ENCODE peak calls at places on chromosomes 7 and 10, in seven cellular contexts. F is HCT116, I is fibroblast of lung, D is IMR-90, Z is H9, P is mammary epithelial cell, S is GM23248. M is an unnamed sample.

GRCh38 chr10:132708441-132708840 is 77.5 kb downstream of the NKX6-2 start:
- DNase-seq in F (no peak), I (no peak), D (no peak), Z (peak), P (no peak), S (no peak), M (no peak)

GRCh38 chr10:44316187-44316921 is 68.5 kb downstream of the CXCL12 start:
- DNase-seq in F (peak), I (no peak), D (no peak), Z (peak), P (no peak), S (peak), M (no peak)

GRCh38 chr10:21724695-21725371 is 190.8 kb downstream of the MLLT10 start:
- DNase-seq in F (peak), I (peak), D (peak), Z (no peak), P (peak), S (peak), M (peak)

GRCh38 chr10:79400567-79401004 is 44.8 kb downstream of the ZCCHC24 start:
- DNase-seq in F (peak), I (no peak), D (no peak), Z (peak), P (no peak), S (peak), M (peak)

GRCh38 chr7:128053991-128054390 is 22.8 kb upstream of the LRRC4 start:
- DNase-seq in F (no peak), I (no peak), D (no peak), Z (no peak), P (no peak), S (no peak), M (no peak)

GRCh38 chr10:101063548-101064414 is 2.0 kb downstream of the KAZALD1 start:
- DNase-seq in F (no peak), I (no peak), D (no peak), Z (peak), P (no peak), S (no peak), M (peak)

GRCh38 chr10:34933676-34934075 is 118.6 kb upstream of the PARD3 start:
- DNase-seq in F (no peak), I (no peak), D (no peak), Z (peak), P (no peak), S (no peak), M (no peak)

GRCh38 chr7:76412249-76412648 is 2.8 kb upstream of the SSC4D start:
- DNase-seq in F (no peak), I (no peak), D (no peak), Z (no peak), P (no peak), S (no peak), M (no peak)

GRCh38 chr7:100893910-100894763 is 1.6 kb downstream of the ACHE start:
- DNase-seq in F (no peak), I (no peak), D (no peak), Z (peak), P (no peak), S (no peak), M (no peak)

GRCh38 chr7:80307251-80307856 is 172.7 kb downstream of the GNAI1 start:
- DNase-seq in F (no peak), I (peak), D (peak), Z (no peak), P (peak), S (peak), M (no peak)

GRCh38 chr10:113991091-113991860 is 52.4 kb upstream of the ADRB1 start:
- DNase-seq in F (no peak), I (peak), D (no peak), Z (no peak), P (no peak), S (no peak), M (peak)

GRCh38 chr10:82463614-82464013 is 588.6 kb downstream of the NRG3 start:
- DNase-seq in F (no peak), I (no peak), D (no peak), Z (no peak), P (no peak), S (no peak), M (no peak)

GRCh38 chr10:118543714-118544400 is 51.6 kb downstream of the PRLHR start:
- DNase-seq in F (peak), I (peak), D (peak), Z (peak), P (peak), S (peak), M (peak)

GRCh38 chr7:258476-259190 is 31.3 kb upstream of the FOXL3 start:
- DNase-seq in F (no peak), I (no peak), D (no peak), Z (no peak), P (no peak), S (no peak), M (no peak)

GRCh38 chr7:2013381-2014311 is 219.1 kb downstream of the MAD1L1 start:
- DNase-seq in F (no peak), I (no peak), D (no peak), Z (no peak), P (no peak), S (no peak), M (no peak)

GRCh38 chr10:121085386-121085785 is 234.2 kb downstream of the WDR11 start:
- DNase-seq in F (no peak), I (no peak), D (no peak), Z (no peak), P (no peak), S (no peak), M (no peak)

GRCh38 chr7:14510268-14510667 is 392.3 kb downstream of the DGKB start:
- DNase-seq in F (no peak), I (no peak), D (no peak), Z (no peak), P (no peak), S (no peak), M (no peak)

GRCh38 chr7:22831602-22832001 is 9.0 kb upstream of the TOMM7 start:
- DNase-seq in F (no peak), I (no peak), D (no peak), Z (no peak), P (no peak), S (peak), M (no peak)

GRCh38 chr7:99579956-99580777 is 17.9 kb upstream of the TMEM225B start:
- DNase-seq in F (no peak), I (peak), D (peak), Z (peak), P (no peak), S (peak), M (peak)

GRCh38 chr10:34228066-34228465 is 587.0 kb downstream of the PARD3 start:
- DNase-seq in F (no peak), I (no peak), D (no peak), Z (no peak), P (no peak), S (no peak), M (no peak)

GRCh38 chr7:121442845-121443244 is 46.7 kb upstream of the FAM3C start:
- DNase-seq in F (peak), I (no peak), D (no peak), Z (no peak), P (peak), S (no peak), M (peak)

GRCh38 chr10:81179324-81179723 is 641.6 kb downstream of the SH2D4B start:
- DNase-seq in F (no peak), I (no peak), D (no peak), Z (no peak), P (no peak), S (no peak), M (no peak)

GRCh38 chr7:36047254-36047653 is 105.8 kb upstream of the EEPD1 start:
- DNase-seq in F (no peak), I (peak), D (no peak), Z (no peak), P (no peak), S (peak), M (no peak)
- H3K4me2 ChIP-seq in F (no peak), I (no peak), D (no peak), Z (no peak), P (no peak), S (no peak), M (no peak)

GRCh38 chr10:3813267-3813666 is 28.3 kb upstream of the KLF6 start:
- DNase-seq in F (no peak), I (no peak), D (no peak), Z (no peak), P (no peak), S (peak), M (no peak)
- H3K9ac ChIP-seq in F (no peak), I (no peak), D (no peak), Z (no peak), P (no peak), S (peak), M (no peak)

DNA sequence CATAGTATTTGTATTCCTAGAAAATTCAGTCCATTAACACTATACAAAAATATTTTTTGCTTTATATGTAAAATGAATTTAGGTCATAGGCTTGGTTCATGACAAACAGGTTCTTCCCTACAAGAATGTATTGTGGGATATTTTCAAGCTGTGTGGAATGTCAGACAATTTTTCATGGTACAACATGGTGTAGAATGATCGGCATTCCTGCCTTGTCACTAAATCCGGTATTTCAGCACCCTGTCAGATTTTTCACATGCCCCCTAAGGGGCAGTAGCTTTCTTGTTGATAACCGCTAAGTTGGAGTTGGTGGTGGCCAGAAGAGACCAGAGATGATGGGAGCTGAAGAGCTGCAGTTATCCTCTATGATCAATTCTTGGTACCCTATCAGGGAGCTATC is 154.3 kb downstream of the SORCS3 start:
- DNase-seq in F (no peak), I (no peak), D (no peak), Z (no peak), P (no peak), S (no peak), M (no peak)
- H3K4me2 ChIP-seq in F (no peak), I (no peak), D (no peak), Z (no peak), P (no peak), S (no peak), M (no peak)

DNA sequence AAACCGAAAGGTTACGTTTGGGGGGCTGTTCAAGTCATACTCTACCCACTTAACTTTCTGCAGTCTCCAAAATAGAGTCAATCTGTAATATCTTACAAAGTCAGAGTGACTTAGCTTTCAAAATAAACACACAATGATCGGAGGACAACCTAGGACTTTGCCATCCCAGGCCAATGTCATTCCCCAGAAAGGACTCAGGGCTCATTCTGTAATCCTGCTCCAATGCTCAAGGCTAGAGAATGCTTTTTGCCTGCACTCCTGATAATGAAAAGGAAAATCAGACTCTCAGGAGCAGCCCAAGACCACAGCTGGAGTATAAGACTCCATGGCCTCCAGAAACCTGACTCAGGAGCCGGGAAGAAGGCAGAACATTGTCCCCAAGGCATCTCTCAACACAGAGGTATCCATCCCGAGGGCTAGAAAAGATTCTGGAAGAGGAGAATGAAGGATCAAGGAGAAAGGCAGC is 28.5 kb upstream of the ASCC1 start:
- DNase-seq in F (no peak), I (no peak), D (no peak), Z (no peak), P (no peak), S (no peak), M (no peak)
- H3K9ac ChIP-seq in F (no peak), I (no peak), D (peak), Z (no peak), P (peak), S (peak), M (no peak)

DNA sequence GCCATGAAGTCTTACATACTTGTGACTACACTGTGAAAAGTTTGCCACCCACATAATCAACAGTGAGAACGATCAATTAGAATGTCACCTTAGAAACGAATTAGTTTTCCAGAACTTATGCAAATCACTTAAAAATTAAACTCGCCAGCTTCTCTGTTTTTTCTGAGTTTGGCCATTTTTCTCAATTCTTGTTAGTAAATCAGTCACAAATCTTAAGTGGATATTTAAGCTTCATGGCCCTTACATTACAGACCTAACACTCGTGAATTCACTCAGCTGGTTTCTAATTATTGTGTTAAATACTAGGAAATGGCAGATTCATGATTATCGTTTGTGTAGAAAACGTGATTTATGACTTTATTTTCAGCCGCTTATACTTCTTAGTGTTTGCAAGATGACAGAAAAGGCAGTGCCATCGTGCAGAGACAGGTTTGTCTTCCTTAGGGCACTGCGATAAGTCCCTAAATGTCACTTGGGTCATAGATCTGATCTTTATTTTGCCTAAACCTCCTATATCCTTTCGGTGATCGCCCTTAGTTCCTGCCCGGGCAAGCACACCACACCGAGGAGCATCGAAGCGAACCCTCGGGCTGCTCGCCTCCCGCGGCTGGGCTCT is 605 bp upstream of the CELF2 start:
- DNase-seq in F (no peak), I (no peak), D (no peak), Z (no peak), P (no peak), S (peak), M (no peak)
- H3K4me2 ChIP-seq in F (no peak), I (peak), D (peak), Z (peak), P (peak), S (peak), M (peak)

GRCh38 chr10:62268027-62268398 is 631 bp downstream of the RTKN2 start:
- DNase-seq in F (no peak), I (no peak), D (no peak), Z (no peak), P (no peak), S (no peak), M (peak)
- H3K9ac ChIP-seq in F (peak), I (peak), D (peak), Z (peak), P (peak), S (peak), M (peak)

DNA sequence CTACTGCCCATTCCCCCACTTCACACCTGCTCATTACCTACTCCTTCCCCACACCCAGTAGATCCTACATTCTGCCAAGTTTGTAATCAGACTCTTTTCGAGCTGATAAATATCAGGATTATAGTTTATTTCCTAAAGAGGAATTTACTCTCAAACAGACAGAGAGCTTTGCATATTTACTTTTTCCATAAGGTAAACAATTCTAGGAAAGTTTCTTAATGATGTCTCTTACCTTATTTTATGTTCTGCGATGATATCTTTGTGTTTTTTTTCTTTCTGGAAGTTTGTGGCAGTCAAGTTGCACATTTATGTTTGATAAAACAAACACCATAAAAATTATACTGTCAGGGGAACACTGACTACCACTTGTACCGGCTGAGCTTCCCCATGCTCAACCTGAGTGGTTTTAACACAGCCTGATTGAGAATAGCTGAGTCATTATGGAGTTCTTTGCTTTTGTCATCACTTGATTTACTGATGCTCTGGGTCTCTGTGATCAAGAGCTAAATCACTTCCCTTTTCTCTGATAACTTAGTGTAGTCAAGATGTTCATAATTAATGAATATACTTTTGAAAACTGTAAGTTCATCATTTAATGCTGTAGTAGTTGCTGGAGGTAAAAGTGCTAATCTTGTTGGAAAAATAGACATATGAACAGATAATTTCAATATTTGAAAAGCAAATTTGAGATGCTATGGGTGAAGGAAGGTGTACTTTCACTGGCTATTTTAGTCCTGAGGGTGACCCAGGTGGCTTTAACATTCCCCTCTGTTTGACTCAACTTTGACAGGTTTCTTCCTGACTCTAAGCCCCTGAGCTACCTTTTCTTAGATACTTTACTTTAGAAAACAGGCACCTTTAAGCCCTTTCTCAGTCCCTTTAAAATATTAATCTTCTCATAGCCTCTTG is 1034.5 kb upstream of the LRRTM3 start:
- DNase-seq in F (no peak), I (no peak), D (no peak), Z (no peak), P (peak), S (no peak), M (peak)
- H3K4me2 ChIP-seq in F (no peak), I (no peak), D (no peak), Z (no peak), P (no peak), S (no peak), M (peak)

GRCh38 chr10:87092356-87092860 is 2.2 kb downstream of the GLUD1 start:
- DNase-seq in F (no peak), I (peak), D (peak), Z (no peak), P (peak), S (peak), M (no peak)

GRCh38 chr10:87093461-87094372 is 926 bp downstream of the GLUD1 start:
- DNase-seq in F (no peak), I (peak), D (peak), Z (peak), P (peak), S (peak), M (peak)

GRCh38 chr10:87095241-87095945 is 387 bp downstream of the SHLD2 start:
- DNase-seq in F (peak), I (peak), D (peak), Z (peak), P (peak), S (peak), M (peak)

GRCh38 chr10:87092861-87093460 is 1.7 kb downstream of the GLUD1 start:
- DNase-seq in F (no peak), I (peak), D (peak), Z (peak), P (peak), S (peak), M (peak)

GRCh38 chr10:87094373-87095240 is at the start of the genes GLUD1 and SHLD2:
- DNase-seq in F (peak), I (peak), D (peak), Z (peak), P (peak), S (peak), M (peak)
- H3K9ac ChIP-seq in F (peak), I (peak), D (peak), Z (peak), P (peak), S (peak), M (peak)

DNA sequence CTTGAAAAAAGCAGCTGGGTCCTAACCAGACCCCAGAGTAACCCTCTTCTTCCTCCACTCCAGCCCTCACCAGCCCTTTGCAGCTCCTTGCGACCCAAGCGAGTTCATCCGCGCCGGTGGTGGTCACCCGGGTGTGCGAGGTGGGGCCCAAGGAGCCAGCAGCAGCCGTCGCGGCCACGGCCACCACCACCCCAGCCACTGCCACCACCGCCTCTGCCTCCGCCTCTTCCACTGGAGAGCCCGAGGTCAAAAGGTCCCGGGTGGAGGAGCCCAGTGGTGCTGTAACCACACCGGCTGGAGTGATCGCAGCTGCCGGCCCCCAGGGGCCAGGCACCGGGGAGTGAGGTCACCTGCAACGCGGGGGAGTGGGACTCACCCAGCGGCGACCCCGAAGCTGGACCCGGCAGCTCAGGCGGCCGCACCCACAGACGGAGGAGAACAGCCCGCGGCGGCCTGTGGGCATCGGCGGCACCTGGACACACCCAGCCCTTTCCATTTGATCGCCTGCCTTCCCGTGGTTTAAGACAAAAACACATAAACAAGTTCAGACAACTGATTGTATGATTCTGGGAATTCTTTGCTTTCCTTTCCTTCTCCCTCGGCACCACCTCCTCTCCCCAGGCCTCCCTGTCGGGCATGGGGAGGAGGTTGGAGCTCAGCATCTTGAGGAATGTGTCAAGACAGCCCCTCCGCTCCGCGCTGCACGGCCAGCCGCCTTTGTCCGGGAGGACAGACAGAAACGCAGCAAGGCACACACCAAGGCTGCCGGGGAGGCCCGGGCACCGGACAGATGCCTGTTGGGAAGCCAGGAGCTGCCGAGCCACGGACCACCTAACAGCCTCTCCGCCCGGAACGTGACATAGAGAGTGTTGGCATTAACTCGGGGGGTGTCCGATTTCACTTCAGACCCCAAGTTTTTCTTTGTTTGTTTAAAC is 13.0 kb upstream of the AP5Z1 start:
- DNase-seq in F (no peak), I (no peak), D (no peak), Z (no peak), P (no peak), S (no peak), M (no peak)
- H3K4me2 ChIP-seq in F (no peak), I (no peak), D (no peak), Z (no peak), P (no peak), S (no peak), M (no peak)

M was measured in MM.1S.